ENCODE peak calls at places on chromosomes 13 and 19, in four cellular contexts. P is NCI-H146, R is M059J, O is GM18507. A is an unnamed sample.

GRCh38 chr13:94128430-94128829 is 351.1 kb downstream of the DCT start:
- DNase-seq in R (peak), O (no peak), P (no peak), A (no peak)

GRCh38 chr19:10191347-10191746 is 3.4 kb downstream of the DNMT1 start:
- DNase-seq in P (no peak), O (no peak), R (peak), A (no peak)

GRCh38 chr19:6412111-6412999 is 12.3 kb downstream of the KHSRP start:
- DNase-seq in R (peak), O (peak), P (no peak), A (peak)

GRCh38 chr13:78603240-78603947 is at the start of gene POU4F1:
- DNase-seq in P (no peak), O (no peak), R (peak), A (peak)

GRCh38 chr13:53142301-53142700 is 113.7 kb downstream of the OLFM4 start:
- DNase-seq in P (no peak), O (no peak), R (no peak), A (no peak)

GRCh38 chr19:41434450-41434849 is 5.3 kb downstream of the DMAC2 start:
- DNase-seq in R (no peak), O (no peak), P (no peak), A (no peak)

GRCh38 chr13:50213526-50213925 is 198.3 kb downstream of the KCNRG start:
- DNase-seq in O (no peak), P (no peak), R (no peak), A (no peak)

GRCh38 chr19:14614099-14614412 is 31.2 kb downstream of the CLEC17A start:
- DNase-seq in R (no peak), P (no peak), O (no peak), A (no peak)

GRCh38 chr19:52270266-52270885 is 989 bp downstream of the ZNF766 start:
- DNase-seq in R (peak), P (peak), O (no peak), A (no peak)

GRCh38 chr19:1252221-1252817 is 3.9 kb downstream of the MIDN start:
- DNase-seq in O (no peak), R (peak), P (no peak), A (no peak)

GRCh38 chr13:48501705-48502104 is 31.2 kb downstream of the RCBTB2 start:
- DNase-seq in R (no peak), P (no peak), O (no peak), A (no peak)

GRCh38 chr19:2775556-2776430 is 7.3 kb downstream of the SGTA start:
- DNase-seq in R (peak), P (no peak), O (peak), A (no peak)

GRCh38 chr13:110913322-110913721 is 1.5 kb downstream of the ANKRD10 start:
- DNase-seq in O (no peak), R (peak), P (peak), A (peak)